ENCODE peak calls at places on chromosomes 11 and 22, in five cellular contexts. One of them, this sample, is unnamed.

GRCh38 chr11:30635401-30635989 is 49.3 kb upstream of the MPPED2 start:
- DNase-seq in psoas muscle: peak; percentile 64
- DNase-seq in neural crest cell: peak; percentile 55
- DNase-seq in Calu3: no peak
- DNase-seq in cardiac fibroblast: peak; percentile 1
- DNase-seq in this sample: no peak

GRCh38 chr11:61509058-61510029 is 795 bp downstream of the LRRC10B start:
- DNase-seq in Calu3: peak; percentile 71
- DNase-seq in cardiac fibroblast: peak; percentile 71
- DNase-seq in neural crest cell: peak; percentile 67
- DNase-seq in psoas muscle: peak; percentile 84
- DNase-seq in this sample: no peak

GRCh38 chr11:32881286-32881685 is 11.3 kb upstream of the QSER1 start:
- DNase-seq in neural crest cell: no peak
- DNase-seq in psoas muscle: no peak
- DNase-seq in Calu3: no peak
- DNase-seq in cardiac fibroblast: no peak
- DNase-seq in this sample: no peak

GRCh38 chr11:70415176-70415575 is 16.8 kb downstream of the CTTN start:
- DNase-seq in psoas muscle: peak; percentile 84
- DNase-seq in Calu3: no peak
- DNase-seq in neural crest cell: no peak
- DNase-seq in cardiac fibroblast: peak; percentile 56
- DNase-seq in this sample: no peak

GRCh38 chr22:42269407-42270177 is 861 bp downstream of the TCF20 start:
- DNase-seq in psoas muscle: peak; percentile 60
- DNase-seq in Calu3: peak; percentile 84
- DNase-seq in cardiac fibroblast: peak; percentile 13
- DNase-seq in neural crest cell: peak; percentile 40
- DNase-seq in this sample: peak; percentile 40

GRCh38 chr11:47856186-47856585 is 8.0 kb upstream of the NUP160 start:
- DNase-seq in neural crest cell: no peak
- DNase-seq in psoas muscle: no peak
- DNase-seq in cardiac fibroblast: peak; percentile 17
- DNase-seq in Calu3: no peak
- DNase-seq in this sample: no peak

GRCh38 chr11:33709471-33709870 is 8.8 kb upstream of the C11orf91 start:
- DNase-seq in neural crest cell: no peak
- DNase-seq in psoas muscle: no peak
- DNase-seq in cardiac fibroblast: no peak
- DNase-seq in Calu3: no peak
- DNase-seq in this sample: no peak

GRCh38 chr11:62108017-62108750 is 15.6 kb upstream of the INCENP start:
- DNase-seq in neural crest cell: peak; percentile 21
- DNase-seq in cardiac fibroblast: peak; percentile 84
- DNase-seq in psoas muscle: no peak
- DNase-seq in Calu3: peak; percentile 48
- DNase-seq in this sample: peak; percentile 53

GRCh38 chr11:65445101-65445603 is 22.6 kb downstream of the NEAT1 start:
- DNase-seq in neural crest cell: no peak
- DNase-seq in cardiac fibroblast: peak; percentile 71
- DNase-seq in psoas muscle: no peak
- DNase-seq in Calu3: no peak
- DNase-seq in this sample: no peak

GRCh38 chr11:92002568-92002967 is 222.1 kb upstream of the FAT3 start:
- DNase-seq in psoas muscle: no peak
- DNase-seq in Calu3: no peak
- DNase-seq in neural crest cell: no peak
- DNase-seq in cardiac fibroblast: no peak
- DNase-seq in this sample: no peak

GRCh38 chr22:48857202-48857805 is 970.4 kb downstream of the BRD1 start:
- DNase-seq in cardiac fibroblast: no peak
- DNase-seq in neural crest cell: no peak
- DNase-seq in Calu3: no peak
- DNase-seq in psoas muscle: no peak
- DNase-seq in this sample: no peak

GRCh38 chr11:118338637-118339061 is 3.9 kb downstream of the CD3D start:
- DNase-seq in psoas muscle: no peak
- DNase-seq in cardiac fibroblast: peak; percentile 7
- DNase-seq in Calu3: no peak
- DNase-seq in neural crest cell: no peak
- DNase-seq in this sample: no peak

GRCh38 chr22:37167981-37168647 is 18.4 kb upstream of the IL2RB start:
- DNase-seq in cardiac fibroblast: no peak
- DNase-seq in neural crest cell: no peak
- DNase-seq in Calu3: no peak
- DNase-seq in psoas muscle: no peak
- DNase-seq in this sample: no peak

GRCh38 chr11:70381872-70382842 is 16.2 kb upstream of the CTTN start:
- DNase-seq in psoas muscle: no peak
- DNase-seq in neural crest cell: no peak
- DNase-seq in cardiac fibroblast: peak; percentile 44
- DNase-seq in Calu3: no peak
- DNase-seq in this sample: no peak

GRCh38 chr11:63480039-63480438 is 10.9 kb downstream of the PLAAT5 start:
- DNase-seq in Calu3: no peak
- DNase-seq in cardiac fibroblast: no peak
- DNase-seq in neural crest cell: no peak
- DNase-seq in psoas muscle: no peak
- DNase-seq in this sample: no peak

GRCh38 chr11:82003671-82004148 is 730.0 kb downstream of the FAM181B start:
- DNase-seq in cardiac fibroblast: peak; percentile 0
- DNase-seq in neural crest cell: no peak
- DNase-seq in psoas muscle: no peak
- DNase-seq in Calu3: no peak
- DNase-seq in this sample: no peak

GRCh38 chr22:48536691-48537591 is 1290.7 kb downstream of the BRD1 start:
- DNase-seq in psoas muscle: peak; percentile 64
- DNase-seq in neural crest cell: no peak
- DNase-seq in cardiac fibroblast: no peak
- DNase-seq in Calu3: peak; percentile 13
- DNase-seq in this sample: no peak

GRCh38 chr11:47335733-47336132 is 16.8 kb downstream of the MYBPC3 start:
- DNase-seq in neural crest cell: no peak
- DNase-seq in cardiac fibroblast: no peak
- DNase-seq in psoas muscle: no peak
- DNase-seq in Calu3: no peak
- DNase-seq in this sample: no peak

GRCh38 chr11:35101223-35101622 is 37.7 kb upstream of the CD44 start:
- DNase-seq in cardiac fibroblast: no peak
- DNase-seq in neural crest cell: no peak
- DNase-seq in psoas muscle: no peak
- DNase-seq in Calu3: no peak
- DNase-seq in this sample: no peak

GRCh38 chr11:4891996-4892640 is 10.4 kb downstream of the OR51T1 start:
- DNase-seq in neural crest cell: no peak
- DNase-seq in psoas muscle: no peak
- DNase-seq in cardiac fibroblast: peak; percentile 92
- DNase-seq in Calu3: no peak
- DNase-seq in this sample: no peak

GRCh38 chr11:62621027-62621566 is 689 bp downstream of the B3GAT3 start:
- DNase-seq in Calu3: no peak
- DNase-seq in cardiac fibroblast: no peak
- DNase-seq in neural crest cell: no peak
- DNase-seq in psoas muscle: no peak
- DNase-seq in this sample: no peak

GRCh38 chr22:44309137-44309536 is 3.6 kb downstream of the SHISAL1 start:
- DNase-seq in psoas muscle: peak; percentile 70
- DNase-seq in neural crest cell: no peak
- DNase-seq in Calu3: peak; percentile 50
- DNase-seq in cardiac fibroblast: peak; percentile 94
- DNase-seq in this sample: peak; percentile 80

GRCh38 chr22:32281092-32281491 is 25.9 kb upstream of the SLC5A4 start:
- DNase-seq in psoas muscle: no peak
- DNase-seq in cardiac fibroblast: peak; percentile 14
- DNase-seq in neural crest cell: no peak
- DNase-seq in Calu3: no peak
- DNase-seq in this sample: no peak

GRCh38 chr11:1405186-1406020 is 15.7 kb downstream of the BRSK2 start:
- DNase-seq in neural crest cell: no peak
- DNase-seq in cardiac fibroblast: no peak
- DNase-seq in Calu3: no peak
- DNase-seq in psoas muscle: no peak
- DNase-seq in this sample: no peak

GRCh38 chr11:134346976-134347350 is 15.2 kb downstream of the GLB1L2 start:
- DNase-seq in cardiac fibroblast: no peak
- DNase-seq in neural crest cell: no peak
- DNase-seq in Calu3: no peak
- DNase-seq in psoas muscle: no peak
- DNase-seq in this sample: no peak

GRCh38 chr11:67280341-67280790 is 8.7 kb upstream of the ANKRD13D start:
- DNase-seq in cardiac fibroblast: no peak
- DNase-seq in Calu3: no peak
- DNase-seq in neural crest cell: no peak
- DNase-seq in psoas muscle: peak; percentile 39
- DNase-seq in this sample: no peak

GRCh38 chr11:9231848-9232177 is 33.3 kb downstream of the DENND5A start:
- DNase-seq in cardiac fibroblast: peak; percentile 78
- DNase-seq in Calu3: no peak
- DNase-seq in neural crest cell: no peak
- DNase-seq in psoas muscle: no peak
- DNase-seq in this sample: no peak

GRCh38 chr11:36453678-36454077 is 56.4 kb downstream of the TRAF6 start:
- DNase-seq in neural crest cell: no peak
- DNase-seq in Calu3: peak; percentile 18
- DNase-seq in psoas muscle: no peak
- DNase-seq in cardiac fibroblast: no peak
- DNase-seq in this sample: no peak

GRCh38 chr11:39724404-39724803 is 1735.0 kb downstream of the LRRC4C start:
- DNase-seq in neural crest cell: no peak
- DNase-seq in cardiac fibroblast: no peak
- DNase-seq in psoas muscle: no peak
- DNase-seq in Calu3: no peak
- DNase-seq in this sample: no peak

This sample was measured in uterus.